ENCODE peak calls at places on chromosomes 7 and 10, in seven cellular contexts. O is fibroblast of lung; L is PC-9; U is CD4-positive, alpha-beta T cell; B is heart right ventricle; C is thoracic aorta; H is brain microvascular endothelial cell. Q is an unnamed sample.

GRCh38 chr7:29479606-29480200 is 83.9 kb upstream of the PRR15 start:
- DNase-seq in C (no peak), B (no peak), U (no peak), L (no peak), O (no peak), H (no peak), Q (no peak)

GRCh38 chr7:15489383-15489782 is 72.4 kb downstream of the AGMO start:
- DNase-seq in L (no peak), O (no peak), H (no peak), B (no peak), U (no peak), C (no peak), Q (no peak)

GRCh38 chr10:31138026-31138553 is 106.4 kb upstream of the ZNF438 start:
- DNase-seq in C (no peak), U (no peak), B (no peak), L (no peak), H (no peak), O (no peak), Q (no peak)

GRCh38 chr7:154183482-154183881 is 131.3 kb downstream of the DPP6 start:
- DNase-seq in H (no peak), B (no peak), L (no peak), U (no peak), O (no peak), C (no peak), Q (no peak)

GRCh38 chr10:97234403-97234802 is 48.6 kb upstream of the SLIT1 start:
- DNase-seq in O (peak), H (peak), C (no peak), B (no peak), U (no peak), L (no peak), Q (peak)

GRCh38 chr7:43232376-43232775 is 119.9 kb downstream of the HECW1 start:
- DNase-seq in H (no peak), B (no peak), U (no peak), C (no peak), L (no peak), O (no peak), Q (no peak)

GRCh38 chr10:22455068-22455467 is 109.8 kb downstream of the SPAG6 start:
- DNase-seq in L (no peak), U (no peak), B (no peak), H (no peak), C (no peak), O (no peak), Q (no peak)

GRCh38 chr10:44967596-44967995 is 8.0 kb downstream of the RASSF4 start:
- DNase-seq in U (no peak), C (no peak), L (no peak), H (no peak), B (no peak), O (no peak), Q (no peak)

GRCh38 chr10:121510201-121510771 is 88.0 kb downstream of the FGFR2 start:
- DNase-seq in H (no peak), O (peak), L (no peak), C (no peak), U (no peak), B (no peak), Q (peak)

GRCh38 chr7:153433223-153433622 is 619.0 kb upstream of the DPP6 start:
- DNase-seq in C (no peak), O (no peak), L (no peak), B (no peak), U (no peak), H (no peak), Q (no peak)

DNA sequence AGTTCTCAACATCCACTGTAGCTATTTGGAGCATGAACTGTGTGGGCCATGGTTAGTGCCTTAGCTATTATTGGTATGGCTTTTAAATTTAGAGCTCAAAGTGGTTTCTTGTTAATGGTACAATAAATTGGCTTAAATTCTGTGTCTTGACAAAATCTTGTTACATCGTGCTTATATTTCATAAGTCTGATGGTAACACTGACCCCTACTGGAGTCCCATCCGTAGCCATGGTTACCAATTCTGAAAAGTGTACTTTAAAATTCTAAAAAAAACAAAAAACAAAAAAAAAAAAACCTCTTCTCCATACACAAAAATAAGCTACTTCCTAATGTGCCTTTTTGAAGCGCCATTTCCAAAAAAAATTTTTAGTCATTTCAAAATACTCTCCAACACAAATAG is 6.4 kb upstream of the RPP30 start:
- DNase-seq in C (no peak), B (no peak), H (peak), O (peak), L (no peak), U (no peak), Q (no peak)
- TF ChIP-seq CTCF in C (no peak), B (no peak), H (peak), O (peak), L (peak), U (no peak), Q (peak)

GRCh38 chr10:36538945-36539586 is 586.3 kb upstream of the ANKRD30A start:
- DNase-seq in B (peak), L (peak), U (no peak), H (peak), C (no peak), O (peak), Q (peak)

GRCh38 chr10:36533316-36533715 is 592.1 kb upstream of the ANKRD30A start:
- DNase-seq in H (no peak), O (no peak), L (no peak), U (no peak), B (no peak), C (no peak), Q (no peak)

GRCh38 chr10:36531621-36532020 is 593.8 kb upstream of the ANKRD30A start:
- DNase-seq in L (no peak), U (no peak), O (peak), B (no peak), H (no peak), C (no peak), Q (peak)

GRCh38 chr10:36534471-36535002 is 590.9 kb upstream of the ANKRD30A start:
- DNase-seq in U (no peak), C (no peak), L (peak), B (no peak), O (peak), H (peak), Q (peak)
- H3K27ac ChIP-seq in U (no peak), C (no peak), L (no peak), B (no peak), O (no peak), H (no peak), Q (peak)

DNA sequence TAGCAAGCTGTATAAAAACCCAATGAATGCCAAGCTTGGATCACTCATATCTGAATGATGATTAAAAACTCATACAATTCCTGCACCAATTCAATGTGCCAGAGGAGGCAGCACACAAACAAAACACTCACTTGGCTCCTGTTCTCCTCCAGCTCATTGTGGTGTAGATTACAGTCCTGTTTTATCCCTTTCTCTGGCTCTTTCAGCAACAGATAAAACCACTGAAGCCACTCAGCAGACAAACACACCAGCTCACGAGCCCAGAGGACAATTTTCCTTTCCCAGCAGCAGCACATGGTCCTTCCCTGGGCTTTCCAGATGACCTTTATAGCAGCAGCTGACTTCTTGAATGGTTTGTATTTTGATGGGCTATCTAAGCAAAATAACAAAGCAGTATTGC is 107.3 kb upstream of the STARD3NL start:
- DNase-seq in B (no peak), H (peak), L (peak), U (no peak), O (peak), C (no peak), Q (no peak)
- TF ChIP-seq CTCF in B (no peak), H (peak), L (peak), U (peak), O (peak), C (no peak), Q (no peak)

DNA sequence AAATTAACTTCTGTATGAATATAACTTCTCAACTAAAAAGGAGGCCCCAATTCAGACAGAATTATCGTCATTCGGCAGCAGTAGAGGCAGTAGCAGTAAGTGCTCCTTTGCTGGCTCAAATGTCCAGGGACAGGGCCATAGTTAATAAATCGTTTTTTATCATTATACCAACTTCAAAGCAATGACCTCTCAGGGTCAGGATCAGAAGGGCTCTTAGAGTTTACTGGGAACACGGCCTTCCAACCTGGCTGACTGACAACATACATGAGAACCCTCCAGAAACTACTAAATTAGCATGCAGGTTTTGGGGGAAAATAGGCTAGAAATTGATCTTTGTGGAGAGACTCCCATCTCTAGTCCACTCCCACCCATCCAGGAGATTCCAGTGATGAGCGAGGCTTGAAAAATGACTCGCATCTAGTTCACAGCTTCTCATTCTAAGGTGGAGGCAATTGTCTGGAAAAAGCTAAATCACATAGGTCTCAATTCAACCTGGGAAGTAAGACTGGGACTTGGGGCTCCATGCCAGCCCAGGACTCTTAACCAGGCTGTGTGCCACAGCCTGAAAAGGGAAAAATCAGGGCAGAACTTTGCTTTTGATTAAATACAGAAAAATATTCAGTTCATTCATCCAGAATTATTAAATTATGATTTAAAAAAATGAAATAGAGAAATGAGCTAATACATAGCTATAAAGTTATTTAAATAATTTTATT is 84.6 kb downstream of the ABLIM1 start:
- DNase-seq in O (no peak), H (no peak), C (no peak), B (no peak), U (no peak), L (no peak), Q (no peak)
- H3K27ac ChIP-seq in O (no peak), H (no peak), C (no peak), B (peak), U (no peak), L (no peak), Q (no peak)

DNA sequence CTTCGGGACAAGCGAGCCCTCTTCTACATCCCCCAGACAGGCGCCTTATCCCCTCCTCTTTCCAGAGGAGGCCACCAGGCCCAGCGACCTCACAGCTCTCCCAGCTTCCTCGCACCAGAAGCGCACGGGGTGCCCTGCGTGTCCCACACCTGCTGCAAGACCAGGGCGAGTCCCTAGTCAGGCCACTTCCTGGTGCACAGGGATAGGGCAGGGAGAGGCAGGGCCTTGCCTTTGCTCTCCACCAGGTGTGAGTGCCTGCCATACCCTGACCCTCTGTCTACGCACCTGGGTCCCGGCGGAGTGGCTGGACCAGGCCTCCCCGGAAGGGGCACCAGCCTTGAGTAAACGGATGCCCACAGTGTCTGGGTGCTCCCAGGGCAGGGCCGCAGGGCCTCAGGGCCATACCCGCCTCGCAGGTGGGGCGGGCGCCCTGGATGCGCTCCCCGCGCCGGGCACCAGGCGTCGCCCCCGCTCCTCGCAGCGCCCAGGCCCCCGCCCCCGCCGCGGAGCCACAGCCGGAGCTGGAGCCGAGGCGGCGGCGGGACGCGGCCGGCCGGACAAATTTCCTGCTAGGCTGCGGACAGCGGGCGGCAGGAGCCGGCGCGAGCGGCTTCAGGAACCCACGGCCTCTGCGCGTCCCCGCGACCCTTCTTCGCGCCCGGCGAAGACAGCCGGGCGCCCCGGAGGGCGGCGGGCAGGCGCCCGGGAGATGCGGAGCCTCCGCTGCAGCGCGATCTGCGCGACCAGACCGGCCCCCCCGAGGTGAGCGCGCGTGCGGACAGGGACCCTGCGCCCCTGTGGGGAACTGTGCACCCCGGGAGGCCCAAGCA is at the start of gene PTPRE:
- DNase-seq in O (peak), C (no peak), B (peak), H (no peak), U (peak), L (peak), Q (peak)
- TF ChIP-seq CTCF in O (peak), C (peak), B (peak), H (peak), U (no peak), L (peak), Q (peak)

GRCh38 chr7:525740-526139 is 6.1 kb upstream of the PDGFA start:
- DNase-seq in L (no peak), B (no peak), H (no peak), U (no peak), O (peak), C (no peak), Q (peak)

GRCh38 chr7:522938-523289 is 3.3 kb upstream of the PDGFA start:
- DNase-seq in U (no peak), O (no peak), C (no peak), B (no peak), L (no peak), H (no peak), Q (no peak)

GRCh38 chr7:524800-525199 is 5.2 kb upstream of the PDGFA start:
- DNase-seq in U (no peak), H (no peak), L (no peak), C (no peak), B (no peak), O (no peak), Q (no peak)

GRCh38 chr7:522071-522937 is 2.7 kb upstream of the PDGFA start:
- DNase-seq in O (peak), C (no peak), L (peak), U (no peak), H (no peak), B (peak), Q (peak)

GRCh38 chr7:523436-524336 is 4.0 kb upstream of the PDGFA start:
- DNase-seq in B (no peak), O (no peak), L (no peak), U (no peak), H (no peak), C (no peak), Q (no peak)
- H3K27ac ChIP-seq in B (peak), O (no peak), L (no peak), U (no peak), H (no peak), C (peak), Q (peak)

GRCh38 chr10:127498081-127498480 is 51.0 kb upstream of the NPS start:
- DNase-seq in C (no peak), H (no peak), B (no peak), O (no peak), L (no peak), U (no peak), Q (no peak)

GRCh38 chr10:127496045-127496444 is 53.1 kb upstream of the NPS start:
- DNase-seq in O (no peak), L (no peak), B (no peak), H (peak), U (no peak), C (no peak), Q (no peak)

DNA sequence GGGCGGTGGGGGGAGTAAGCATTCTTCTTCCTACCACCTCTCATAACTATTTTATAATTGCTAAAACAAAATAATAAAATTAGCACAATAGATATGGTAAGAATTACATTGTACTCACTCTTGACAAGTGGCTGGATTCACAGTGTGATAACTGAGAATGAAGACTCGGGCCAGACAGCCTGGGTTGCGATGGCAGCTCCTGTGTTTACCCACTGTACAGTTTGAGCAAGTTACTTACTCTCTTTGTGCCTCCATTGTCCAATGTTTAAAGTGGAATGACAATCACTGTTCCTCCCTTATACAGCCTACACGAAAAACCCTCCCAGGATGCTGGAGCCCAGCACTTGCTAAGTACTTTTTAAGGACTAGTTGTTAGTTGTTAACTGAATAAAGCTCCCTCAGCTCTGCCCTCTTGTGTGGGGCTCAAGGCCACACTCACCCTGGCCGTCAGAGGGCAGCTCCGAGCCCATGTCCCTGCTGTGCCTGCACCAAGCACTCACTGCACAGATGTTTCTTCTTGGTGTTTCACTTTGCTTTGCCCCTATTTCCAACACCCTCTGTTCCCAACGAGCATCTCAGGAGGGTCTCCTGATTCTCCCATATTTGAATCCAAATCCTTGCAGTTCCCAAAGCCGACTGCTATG is 56.4 kb upstream of the NPS start:
- DNase-seq in H (peak), L (no peak), O (no peak), B (no peak), C (no peak), U (no peak), Q (no peak)
- TF ChIP-seq CTCF in H (peak), L (no peak), O (no peak), B (no peak), C (no peak), U (no peak), Q (no peak)

Q was measured in RWPE1.